ENCODE peak calls at places on chromosomes 5 and 9, in nine cellular contexts. R, M, C, Y, L, N, B, G and D are unnamed samples.

GRCh38 chr5:25688156-25688555 is 1043.4 kb upstream of the CDH10 start:
- DNase-seq in R (no peak), M (no peak), C (no peak), Y (no peak), L (no peak), N (no peak), B (no peak), G (no peak), D (no peak)

GRCh38 chr5:67182406-67182805 is 14.2 kb downstream of the CD180 start:
- DNase-seq in R (peak; percentile 33), M (no peak), C (no peak), Y (peak; percentile 63), L (no peak), N (no peak), B (no peak), G (no peak), D (peak; percentile 89)

GRCh38 chr5:14172149-14172795 is 29.1 kb downstream of the TRIO start:
- DNase-seq in R (no peak), M (no peak), C (no peak), Y (peak; percentile 53), L (no peak), N (no peak), B (no peak), G (no peak), D (no peak)

GRCh38 chr5:28344803-28345433 is 1306.5 kb upstream of the CDH9 start:
- DNase-seq in R (no peak), M (no peak), C (no peak), Y (no peak), L (peak; percentile 28), N (peak; percentile 8), B (no peak), G (no peak), D (peak; percentile 77)

GRCh38 chr5:759111-759741 is 25.3 kb downstream of the ZDHHC11B start:
- DNase-seq in R (peak; percentile 12), M (no peak), C (no peak), Y (no peak), L (no peak), N (no peak), B (peak; percentile 80), G (no peak), D (no peak)

GRCh38 chr9:6838158-6838557 is 80.4 kb downstream of the KDM4C start:
- DNase-seq in R (no peak), M (no peak), C (no peak), Y (no peak), L (no peak), N (no peak), B (no peak), G (no peak), D (no peak)

GRCh38 chr9:92634712-92635605 is 35.0 kb downstream of the IPPK start:
- DNase-seq in R (no peak), M (peak; percentile 23), C (peak; percentile 58), Y (peak; percentile 75), L (peak; percentile 11), N (peak; percentile 38), B (peak; percentile 42), G (peak; percentile 40), D (peak; percentile 69)

GRCh38 chr9:805151-805550 is 36.3 kb upstream of the DMRT1 start:
- DNase-seq in R (no peak), M (no peak), C (no peak), Y (peak; percentile 8), L (no peak), N (no peak), B (no peak), G (no peak), D (no peak)

GRCh38 chr9:115220339-115221009 is 102.5 kb upstream of the TNC start:
- DNase-seq in R (no peak), M (no peak), C (no peak), Y (no peak), L (no peak), N (no peak), B (no peak), G (no peak), D (no peak)

GRCh38 chr9:114655689-114656088 is 1.9 kb downstream of the TEX53 start:
- DNase-seq in R (peak; percentile 71), M (no peak), C (no peak), Y (peak; percentile 47), L (no peak), N (no peak), B (no peak), G (no peak), D (peak; percentile 78)

GRCh38 chr9:6667633-6668280 is 22.2 kb upstream of the GLDC start:
- DNase-seq in R (peak; percentile 4), M (no peak), C (no peak), Y (peak; percentile 42), L (peak; percentile 36), N (no peak), B (no peak), G (peak; percentile 37), D (peak; percentile 24)

GRCh38 chr5:33299621-33300208 is 141.1 kb upstream of the TARS1 start:
- DNase-seq in R (peak; percentile 47), M (no peak), C (peak; percentile 1), Y (peak; percentile 84), L (no peak), N (no peak), B (no peak), G (peak; percentile 6), D (peak; percentile 75)

GRCh38 chr5:96432245-96433065 is 593 bp downstream of the PCSK1 start:
- DNase-seq in R (no peak), M (no peak), C (no peak), Y (no peak), L (peak; percentile 70), N (no peak), B (no peak), G (no peak), D (peak; percentile 45)

GRCh38 chr5:73337586-73337985 is 111.0 kb downstream of the FOXD1 start:
- DNase-seq in R (no peak), M (no peak), C (no peak), Y (no peak), L (no peak), N (no peak), B (no peak), G (no peak), D (no peak)

GRCh38 chr5:35129921-35130485 is 82.3 kb upstream of the AGXT2 start:
- DNase-seq in R (no peak), M (no peak), C (peak; percentile 51), Y (peak; percentile 53), L (no peak), N (no peak), B (peak; percentile 64), G (no peak), D (peak; percentile 52)

GRCh38 chr5:151467576-151467975 is 20.2 kb downstream of the SLC36A1 start:
- DNase-seq in R (no peak), M (no peak), C (no peak), Y (no peak), L (no peak), N (no peak), B (no peak), G (no peak), D (no peak)

GRCh38 chr5:121949885-121950284 is 11.9 kb upstream of the SRFBP1 start:
- DNase-seq in R (no peak), M (no peak), C (peak; percentile 2), Y (peak; percentile 53), L (peak; percentile 64), N (no peak), B (no peak), G (peak; percentile 12), D (peak; percentile 61)